ENCODE peak calls at places on chromosomes 1 and 21, in four cellular contexts. K, E, S and X are unnamed samples.

GRCh38 chr1:247184254-247184653 is 12.4 kb upstream of the ZNF124 start:
- DNase-seq in S (no peak), K (no peak), E (no peak), X (no peak)

GRCh38 chr1:234214129-234214910 is 158.9 kb upstream of the COA6 start:
- DNase-seq in E (no peak), S (no peak), K (peak), X (no peak)

GRCh38 chr21:41235214-41235613 is 67.3 kb downstream of the BACE2 start:
- DNase-seq in E (no peak), S (no peak), K (no peak), X (no peak)

GRCh38 chr1:168301664-168302320 is 21.1 kb downstream of the TBX19 start:
- DNase-seq in E (no peak), K (no peak), S (no peak), X (no peak)

GRCh38 chr21:42513151-42513984 is at the start of gene SLC37A1:
- DNase-seq in K (peak), S (peak), E (no peak), X (peak)

GRCh38 chr1:78577257-78578100 is 42.8 kb upstream of the IFI44L start:
- DNase-seq in S (no peak), K (peak), E (no peak), X (no peak)

GRCh38 chr1:210233495-210234253 is 1.1 kb downstream of the SERTAD4 start:
- DNase-seq in E (no peak), S (peak), K (peak), X (no peak)

GRCh38 chr1:27391511-27392095 is 819 bp upstream of the GPR3 start:
- DNase-seq in S (peak), K (no peak), E (no peak), X (no peak)

GRCh38 chr1:30957560-30958222 is 49.1 kb upstream of the SDC3 start:
- DNase-seq in S (no peak), E (no peak), K (no peak), X (no peak)

GRCh38 chr1:26015358-26015757 is 6.2 kb upstream of the EXTL1 start:
- DNase-seq in E (no peak), K (no peak), S (no peak), X (peak)

GRCh38 chr1:25038699-25039098 is 108.6 kb upstream of the RUNX3 start:
- DNase-seq in S (no peak), K (no peak), E (no peak), X (no peak)

GRCh38 chr1:160954158-160955104 is at the start of gene ITLN2:
- DNase-seq in E (peak), S (peak), K (peak), X (peak)

DNA sequence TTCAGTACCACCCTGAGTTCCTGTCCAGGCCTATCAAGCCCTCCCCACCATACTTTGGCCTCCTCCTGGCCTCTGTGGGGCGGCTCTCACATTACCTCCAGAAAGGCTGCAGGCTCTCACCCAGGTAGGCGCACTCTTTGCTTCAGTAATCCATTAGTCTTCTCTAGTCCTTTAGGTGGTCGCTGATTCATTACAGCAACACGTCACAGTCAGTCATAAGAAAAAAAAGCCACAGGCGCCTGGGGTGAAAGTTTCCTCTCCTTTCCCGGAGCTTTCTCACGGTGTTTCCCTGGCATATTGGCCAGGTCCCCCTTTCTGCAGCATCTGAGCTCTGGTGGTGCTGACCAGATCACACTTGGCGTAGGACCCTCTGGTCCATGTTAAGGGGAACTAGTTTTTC is 12.1 kb downstream of the SLFNL1 start:
- DNase-seq in K (no peak), S (no peak), E (no peak), X (no peak)
- H3K27ac ChIP-seq in K (no peak), S (no peak), E (no peak), X (no peak)

DNA sequence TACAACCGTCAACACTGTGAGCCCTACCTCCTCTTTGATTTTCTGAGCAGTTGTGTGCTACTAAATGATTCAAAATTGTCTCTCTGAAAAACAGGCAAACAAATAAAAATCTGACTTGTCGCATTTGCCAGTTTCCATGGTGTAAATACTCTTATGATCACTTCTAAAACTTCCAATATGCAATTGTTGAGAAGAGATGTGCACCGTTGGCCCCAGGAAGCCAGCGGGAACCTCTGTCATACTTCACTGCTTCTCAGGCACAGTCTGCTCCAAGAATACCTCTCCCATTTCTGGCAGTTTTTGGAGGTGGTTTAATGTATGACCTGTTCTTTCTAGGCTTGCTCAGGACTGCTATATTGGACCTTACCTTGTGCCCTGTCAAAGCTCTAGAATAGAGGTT is 196.0 kb upstream of the NCAM2 start:
- DNase-seq in K (no peak), S (no peak), E (no peak), X (no peak)
- TF ChIP-seq REST in K (no peak), S (no peak), E (no peak), X (no peak)

DNA sequence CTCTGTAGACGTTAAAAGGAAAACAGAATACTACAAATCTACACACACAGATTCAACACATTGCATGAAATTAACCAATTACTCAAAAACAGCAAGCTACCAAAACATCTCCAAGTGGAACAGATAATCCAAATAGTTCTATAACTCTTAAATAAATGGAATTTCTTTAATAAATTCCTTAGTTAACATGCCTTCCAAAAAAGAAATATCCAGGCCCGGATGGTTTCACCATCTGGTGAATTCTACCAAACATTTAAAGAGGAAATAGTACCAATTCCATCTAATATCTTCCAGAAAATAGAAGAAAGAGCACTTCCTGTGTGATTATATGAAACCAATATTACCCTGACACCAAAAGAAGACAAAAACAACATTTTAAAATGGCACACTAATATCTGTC is 52.8 kb upstream of the COL6A2 start:
- DNase-seq in S (no peak), E (no peak), K (no peak), X (no peak)
- TF ChIP-seq GABPA in S (no peak), E (no peak), K (no peak), X (no peak)

GRCh38 chr1:230853736-230854135 is 14.6 kb downstream of the C1orf198 start:
- DNase-seq in K (no peak), S (no peak), E (no peak), X (no peak)

GRCh38 chr1:230857822-230858221 is 10.5 kb downstream of the C1orf198 start:
- DNase-seq in K (no peak), E (no peak), S (no peak), X (no peak)

GRCh38 chr1:230857077-230857476 is 11.2 kb downstream of the C1orf198 start:
- DNase-seq in E (no peak), S (no peak), K (no peak), X (no peak)

GRCh38 chr1:230854423-230854822 is 13.9 kb downstream of the C1orf198 start:
- DNase-seq in E (no peak), S (no peak), K (no peak), X (no peak)

DNA sequence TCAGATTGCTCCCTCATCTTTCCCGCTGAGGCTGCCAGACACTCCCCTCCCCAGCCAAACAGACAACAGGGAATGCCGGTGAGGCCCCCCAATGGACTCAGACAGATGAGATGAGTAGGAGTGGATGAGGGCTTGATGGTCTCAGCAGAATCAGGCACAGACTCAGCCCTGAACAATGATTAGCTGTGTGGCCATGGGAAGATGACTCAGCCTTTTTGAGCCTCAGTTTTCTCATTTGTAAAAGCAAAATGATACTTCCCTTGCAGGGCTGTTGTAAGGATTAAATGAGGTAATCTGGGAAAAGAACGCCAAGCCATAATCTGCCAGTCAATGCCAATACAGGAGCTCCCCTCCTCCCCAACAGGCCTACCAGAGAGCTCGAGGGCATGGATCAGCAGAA is 12.4 kb downstream of the C1orf198 start:
- DNase-seq in K (no peak), S (peak), E (no peak), X (no peak)
- H3K27ac ChIP-seq in K (no peak), S (no peak), E (no peak), X (no peak)

GRCh38 chr1:114453361-114453784 is 57.6 kb downstream of the TRIM33 start:
- DNase-seq in K (no peak), S (peak), E (no peak), X (no peak)
- TF ChIP-seq REST in K (no peak), S (no peak), E (no peak), X (no peak)

GRCh38 chr1:227033880-227034279 is 93.8 kb downstream of the COQ8A start:
- DNase-seq in E (no peak), S (no peak), K (no peak), X (no peak)

GRCh38 chr1:227035316-227035715 is 95.2 kb downstream of the COQ8A start:
- DNase-seq in E (no peak), S (no peak), K (no peak), X (no peak)

GRCh38 chr1:227037121-227037520 is 97.0 kb downstream of the COQ8A start:
- DNase-seq in E (no peak), K (no peak), S (no peak), X (no peak)

DNA sequence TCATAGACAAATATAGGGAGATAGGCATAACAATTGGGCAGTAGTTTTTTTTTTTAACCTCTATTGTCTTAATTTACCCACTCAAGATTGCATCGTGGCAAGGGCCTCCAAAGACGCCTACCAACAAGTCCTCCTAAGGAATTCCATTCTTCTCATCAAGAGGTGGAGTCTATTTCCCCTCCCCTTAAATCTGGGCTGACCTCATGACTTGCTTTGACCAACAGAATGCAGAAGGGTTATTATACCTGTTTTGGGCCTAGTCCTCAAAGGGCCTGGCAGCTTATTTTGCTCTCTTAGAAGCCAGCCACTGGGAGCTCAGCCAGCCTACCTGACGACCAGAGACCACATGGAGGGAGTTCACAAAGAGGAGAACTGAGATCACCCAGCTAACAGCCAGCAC is 92.3 kb downstream of the COQ8A start:
- DNase-seq in K (no peak), E (no peak), S (no peak), X (no peak)
- TF ChIP-seq GABPA in K (no peak), E (no peak), S (no peak), X (no peak)

GRCh38 chr1:199113265-199113869 is 474.5 kb downstream of the PTPRC start:
- DNase-seq in K (peak), S (no peak), E (peak), X (no peak)
- H3K27ac ChIP-seq in K (no peak), S (no peak), E (no peak), X (peak)

GRCh38 chr1:52139817-52140540 is 1.9 kb upstream of the ZFYVE9 start:
- DNase-seq in K (no peak), E (peak), S (no peak), X (peak)

GRCh38 chr1:52142220-52143153 is 598 bp downstream of the ZFYVE9 start:
- DNase-seq in E (no peak), S (peak), K (peak), X (peak)

GRCh38 chr1:52145137-52145536 is 3.2 kb downstream of the ZFYVE9 start:
- DNase-seq in K (no peak), S (no peak), E (no peak), X (no peak)

GRCh38 chr1:52140633-52141512 is 1.0 kb upstream of the ZFYVE9 start:
- DNase-seq in K (peak), S (no peak), E (no peak), X (peak)

DNA sequence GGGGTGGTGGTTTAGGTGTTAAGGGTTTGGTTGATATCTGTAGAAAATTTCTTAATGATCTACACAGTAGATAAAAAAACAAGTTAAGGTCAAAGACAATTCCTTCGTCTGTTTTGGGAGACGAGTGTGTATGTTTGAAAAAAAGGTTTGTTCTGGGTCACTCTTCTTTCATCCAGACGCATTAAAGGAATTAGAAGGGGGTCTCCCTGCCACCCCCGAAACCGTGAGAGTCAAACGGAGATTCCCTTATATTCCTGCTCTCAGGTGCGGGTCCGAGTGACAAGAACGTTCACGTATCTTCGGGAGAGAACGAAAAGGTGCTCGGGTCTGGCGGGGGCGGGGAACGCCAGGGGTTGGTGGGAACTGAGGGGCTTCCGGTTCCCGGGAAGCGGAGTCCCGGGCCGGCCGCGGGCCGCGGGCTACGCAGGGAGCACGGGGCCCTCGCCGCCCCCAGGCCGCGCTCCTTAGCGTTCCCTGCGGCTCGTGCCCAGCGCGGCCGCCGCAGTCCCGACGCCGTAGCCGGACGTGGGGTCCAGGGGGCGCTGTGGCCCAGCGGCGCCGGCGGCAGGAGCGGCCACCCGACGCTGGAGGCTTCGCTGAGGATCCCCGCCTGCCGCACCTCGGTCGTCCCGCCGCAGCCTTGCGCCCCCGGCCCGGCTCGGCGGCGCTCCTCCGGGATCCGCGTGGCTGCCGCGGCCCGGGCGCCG is at the start of gene ZFYVE9:
- DNase-seq in E (no peak), S (peak), K (peak), X (peak)
- TF ChIP-seq REST in E (no peak), S (no peak), K (peak), X (peak)